ENCODE peak calls at places on chromosomes 16 and 17, in eight cellular contexts. U is HS-5, K is AG08395, Y is NCI-H1930, R is NCI-H1105, C is left kidney, J is fibroblast of the aortic adventitia, D is lower lobe of right lung. F is an unnamed sample.

GRCh38 chr17:73156887-73157870 is 7.6 kb upstream of the SSTR2 start:
- DNase-seq in U (no peak), K (no peak), Y (no peak), R (peak; percentile 61), C (peak; percentile 8), J (no peak), D (no peak), F (no peak)

GRCh38 chr16:75080205-75081029 is 36.2 kb downstream of the LDHD start:
- DNase-seq in U (peak; percentile 28), K (peak; percentile 62), Y (no peak), R (no peak), C (no peak), J (peak; percentile 46), D (no peak), F (no peak)

GRCh38 chr17:82647593-82648164 is 565 bp downstream of the WDR45B start:
- DNase-seq in U (no peak), K (peak; percentile 46), Y (no peak), R (no peak), C (peak; percentile 57), J (no peak), D (no peak), F (no peak)

GRCh38 chr17:77242118-77242800 is 101.5 kb downstream of the SEC14L1 start:
- DNase-seq in U (no peak), K (no peak), Y (no peak), R (no peak), C (peak; percentile 70), J (no peak), D (no peak), F (no peak)

GRCh38 chr16:85503642-85504224 is 109.4 kb upstream of the GSE1 start:
- DNase-seq in U (no peak), K (no peak), Y (no peak), R (no peak), C (peak; percentile 89), J (no peak), D (no peak), F (no peak)

GRCh38 chr17:32485261-32485955 is 1.4 kb upstream of the CDK5R1 start:
- DNase-seq in U (no peak), K (no peak), Y (no peak), R (no peak), C (no peak), J (no peak), D (peak; percentile 33), F (no peak)

GRCh38 chr17:68512967-68513474 is 791 bp downstream of the PRKAR1A start:
- DNase-seq in U (peak; percentile 13), K (peak; percentile 36), Y (peak; percentile 30), R (no peak), C (peak; percentile 69), J (peak; percentile 66), D (no peak), F (no peak)

GRCh38 chr16:84043486-84044107 is 1.0 kb upstream of the SLC38A8 start:
- DNase-seq in U (no peak), K (no peak), Y (no peak), R (no peak), C (peak; percentile 61), J (no peak), D (peak; percentile 31), F (no peak)

GRCh38 chr16:81517630-81518438 is 73.2 kb downstream of the CMIP start:
- DNase-seq in U (no peak), K (peak; percentile 76), Y (no peak), R (no peak), C (no peak), J (peak; percentile 89), D (no peak), F (no peak)

GRCh38 chr16:85248857-85249256 is 136.6 kb upstream of the CIBAR2 start:
- DNase-seq in U (no peak), K (no peak), Y (no peak), R (no peak), C (no peak), J (no peak), D (no peak), F (no peak)

F was measured in Right ventricle myocardium superior.